ENCODE peak calls at places on chromosomes 13 and 19, in nine cellular contexts. Z is lower leg skin, C is GM12892, M is uterus, W is stomach, B is H54, E is IMR-90, K is transverse colon, S is tibial nerve. U is an unnamed sample.

GRCh38 chr13:35994131-35994966 is 136.8 kb downstream of the DCLK1 start:
- DNase-seq in Z (no peak), C (no peak), M (peak), W (no peak), B (peak), E (peak), K (no peak), S (no peak), U (no peak)

GRCh38 chr13:59801107-59801880 is 362.4 kb downstream of the DIAPH3 start:
- DNase-seq in Z (no peak), C (no peak), M (no peak), W (no peak), B (no peak), E (no peak), K (no peak), S (no peak), U (no peak)

GRCh38 chr19:33220735-33221134 is 4.9 kb downstream of the SLC7A10 start:
- DNase-seq in Z (no peak), C (no peak), M (no peak), W (no peak), B (no peak), E (no peak), K (no peak), S (no peak), U (no peak)

GRCh38 chr19:55383279-55383788 is 758 bp downstream of the TMEM238 start:
- DNase-seq in Z (no peak), C (no peak), M (no peak), W (no peak), B (no peak), E (no peak), K (peak), S (no peak), U (no peak)

GRCh38 chr19:49436381-49437017 is 4.8 kb downstream of the SLC17A7 start:
- DNase-seq in Z (no peak), C (no peak), M (no peak), W (no peak), B (no peak), E (no peak), K (no peak), S (no peak), U (peak)

GRCh38 chr13:113029487-113030258 is 60.7 kb downstream of the MCF2L start:
- DNase-seq in Z (no peak), C (no peak), M (no peak), W (peak), B (peak), E (no peak), K (peak), S (no peak), U (peak)

GRCh38 chr13:23778007-23778687 is 111.1 kb downstream of the MIPEP start:
- DNase-seq in Z (no peak), C (no peak), M (no peak), W (no peak), B (no peak), E (peak), K (no peak), S (no peak), U (no peak)

GRCh38 chr13:33633701-33634525 is 184.0 kb upstream of the RFC3 start:
- DNase-seq in Z (no peak), C (no peak), M (no peak), W (no peak), B (no peak), E (peak), K (no peak), S (no peak), U (no peak)

GRCh38 chr13:59444210-59444857 is 719.4 kb downstream of the DIAPH3 start:
- DNase-seq in Z (no peak), C (no peak), M (no peak), W (no peak), B (no peak), E (no peak), K (no peak), S (no peak), U (no peak)

GRCh38 chr19:55487884-55488687 is at the start of gene SSC5D:
- DNase-seq in Z (no peak), C (no peak), M (peak), W (no peak), B (peak), E (peak), K (no peak), S (no peak), U (no peak)

GRCh38 chr19:8194528-8195275 is 14.5 kb upstream of the CERS4 start:
- DNase-seq in Z (no peak), C (no peak), M (no peak), W (peak), B (no peak), E (no peak), K (peak), S (no peak), U (no peak)

GRCh38 chr19:15075801-15076200 is 6.2 kb upstream of the OR1I1 start:
- DNase-seq in Z (no peak), C (no peak), M (no peak), W (no peak), B (no peak), E (no peak), K (no peak), S (no peak), U (no peak)

GRCh38 chr13:95267662-95268369 is 33.4 kb downstream of the ABCC4 start:
- DNase-seq in Z (no peak), C (no peak), M (peak), W (peak), B (no peak), E (peak), K (peak), S (no peak), U (peak)

GRCh38 chr13:112434937-112435523 is 58.9 kb downstream of the SPACA7 start:
- DNase-seq in Z (no peak), C (no peak), M (no peak), W (peak), B (no peak), E (no peak), K (no peak), S (no peak), U (no peak)

GRCh38 chr13:25222740-25223139 is 50.7 kb upstream of the AMER2 start:
- DNase-seq in Z (no peak), C (no peak), M (no peak), W (no peak), B (no peak), E (no peak), K (no peak), S (no peak), U (no peak)

GRCh38 chr19:40716031-40716654 is 543 bp downstream of the COQ8B start:
- DNase-seq in Z (peak), C (no peak), M (peak), W (no peak), B (peak), E (peak), K (no peak), S (no peak), U (peak)

GRCh38 chr13:59342396-59342795 is 821.3 kb downstream of the DIAPH3 start:
- DNase-seq in Z (no peak), C (no peak), M (no peak), W (no peak), B (no peak), E (no peak), K (no peak), S (no peak), U (no peak)

GRCh38 chr13:86907116-86907515 is 764.1 kb upstream of the SLITRK5 start:
- DNase-seq in Z (no peak), C (no peak), M (no peak), W (no peak), B (no peak), E (peak), K (no peak), S (no peak), U (no peak)

GRCh38 chr13:80979035-80979641 is 638.2 kb upstream of the SPRY2 start:
- DNase-seq in Z (no peak), C (no peak), M (peak), W (peak), B (peak), E (peak), K (peak), S (no peak), U (peak)

GRCh38 chr19:38786572-38787265 is 2.3 kb upstream of the LGALS7B start:
- DNase-seq in Z (no peak), C (no peak), M (no peak), W (no peak), B (no peak), E (no peak), K (no peak), S (no peak), U (no peak)

GRCh38 chr19:2627319-2627829 is 75.1 kb downstream of the GNG7 start:
- DNase-seq in Z (peak), C (no peak), M (peak), W (peak), B (peak), E (peak), K (peak), S (peak), U (no peak)

GRCh38 chr19:38224014-38224862 is at the start of gene DPF1:
- DNase-seq in Z (no peak), C (peak), M (no peak), W (peak), B (peak), E (peak), K (peak), S (no peak), U (peak)

GRCh38 chr13:107266657-107267056 is 698.7 kb upstream of the ARGLU1 start:
- DNase-seq in Z (no peak), C (no peak), M (no peak), W (no peak), B (no peak), E (no peak), K (no peak), S (no peak), U (no peak)

GRCh38 chr19:751501-752341 is 809 bp downstream of the MISP start:
- DNase-seq in Z (no peak), C (no peak), M (no peak), W (peak), B (peak), E (peak), K (peak), S (no peak), U (no peak)

GRCh38 chr19:19900124-19900523 is 622 bp upstream of the ZNF93 start:
- DNase-seq in Z (no peak), C (no peak), M (no peak), W (no peak), B (no peak), E (peak), K (no peak), S (no peak), U (no peak)

GRCh38 chr19:51788029-51788428 is 6.9 kb upstream of the FPR3 start:
- DNase-seq in Z (no peak), C (no peak), M (no peak), W (no peak), B (no peak), E (no peak), K (no peak), S (no peak), U (no peak)

DNA sequence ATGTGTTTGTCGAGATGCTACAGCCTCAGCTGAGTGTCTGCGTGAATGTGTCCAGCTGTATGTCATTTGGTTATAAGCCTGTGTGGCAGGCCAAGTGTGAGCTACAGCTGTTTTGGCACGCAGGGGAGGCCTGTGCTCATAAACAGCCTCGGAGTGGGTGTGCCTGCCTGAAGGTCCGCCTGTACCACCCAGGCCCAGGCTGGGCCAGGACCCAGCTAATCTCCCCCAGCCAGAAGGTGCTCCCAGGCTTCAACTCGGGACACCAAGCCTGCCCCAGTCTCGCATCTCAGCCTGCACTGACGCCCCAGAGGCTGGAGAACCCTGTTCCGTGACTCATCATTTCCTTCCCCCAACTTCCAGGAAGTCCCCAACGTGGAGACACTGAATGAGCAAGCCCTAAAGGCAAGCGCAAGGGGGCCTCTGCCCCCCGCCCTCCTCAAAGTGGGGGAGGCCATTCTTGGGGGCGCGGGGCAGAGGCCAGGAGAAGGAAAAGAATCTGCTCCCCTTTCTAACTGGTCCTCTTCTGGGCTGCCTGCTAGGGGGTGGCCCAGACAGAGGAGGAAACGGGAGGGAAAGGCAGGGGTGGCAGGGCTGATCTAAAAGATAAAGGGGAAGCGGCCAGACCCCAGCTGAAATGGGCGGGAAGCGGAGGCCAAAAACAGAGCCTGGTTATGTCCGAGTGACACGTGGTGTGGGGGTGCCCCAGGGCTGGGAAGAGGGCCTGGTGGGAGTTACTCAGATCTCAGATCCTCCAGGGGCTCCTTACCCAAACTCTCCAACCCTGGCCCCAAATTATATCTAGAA is 2.0 kb downstream of the SLC1A5 start:
- DNase-seq in Z (peak), C (peak), M (peak), W (peak), B (peak), E (peak), K (peak), S (peak), U (peak)
- TF ChIP-seq POLR2A in Z (no peak), C (no peak), M (peak), W (no peak), B (no peak), E (no peak), K (peak), S (no peak), U (peak)

DNA sequence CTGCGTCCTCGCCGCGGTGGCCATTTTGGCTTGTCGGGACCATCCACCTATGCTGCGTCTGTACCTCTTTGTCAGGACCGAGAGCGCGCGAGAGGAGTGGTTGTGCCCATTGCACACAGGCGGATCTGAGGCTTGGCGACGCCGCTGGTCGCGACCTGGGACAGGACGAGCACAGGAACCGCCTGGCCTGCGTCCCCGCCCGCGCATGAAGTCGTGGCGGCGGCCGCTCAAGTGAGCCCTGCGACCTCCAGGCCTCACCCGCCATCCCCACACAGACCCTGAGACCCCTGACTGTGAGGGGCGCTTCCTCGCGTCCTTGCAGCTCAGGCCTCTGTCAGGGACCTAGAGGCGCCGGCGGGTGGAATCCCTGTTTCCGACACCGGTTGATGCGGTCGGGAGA is 16.8 kb downstream of the ZNF586 start:
- DNase-seq in Z (no peak), C (no peak), M (no peak), W (no peak), B (no peak), E (no peak), K (no peak), S (no peak), U (no peak)
- TF ChIP-seq POLR2A in Z (no peak), C (no peak), M (no peak), W (no peak), B (no peak), E (no peak), K (no peak), S (no peak), U (no peak)

GRCh38 chr19:4455742-4456565 is 1.6 kb downstream of the UBXN6 start:
- DNase-seq in Z (no peak), C (peak), M (peak), W (no peak), B (no peak), E (peak), K (peak), S (peak), U (peak)
- TF ChIP-seq POLR2A in Z (no peak), C (no peak), M (no peak), W (no peak), B (no peak), E (peak), K (no peak), S (no peak), U (no peak)

GRCh38 chr19:36837902-36838783 is at the start of gene ZNF790:
- DNase-seq in Z (peak), C (peak), M (peak), W (peak), B (peak), E (peak), K (peak), S (peak), U (peak)
- TF ChIP-seq POLR2A in Z (no peak), C (peak), M (no peak), W (no peak), B (no peak), E (peak), K (peak), S (peak), U (peak)

DNA sequence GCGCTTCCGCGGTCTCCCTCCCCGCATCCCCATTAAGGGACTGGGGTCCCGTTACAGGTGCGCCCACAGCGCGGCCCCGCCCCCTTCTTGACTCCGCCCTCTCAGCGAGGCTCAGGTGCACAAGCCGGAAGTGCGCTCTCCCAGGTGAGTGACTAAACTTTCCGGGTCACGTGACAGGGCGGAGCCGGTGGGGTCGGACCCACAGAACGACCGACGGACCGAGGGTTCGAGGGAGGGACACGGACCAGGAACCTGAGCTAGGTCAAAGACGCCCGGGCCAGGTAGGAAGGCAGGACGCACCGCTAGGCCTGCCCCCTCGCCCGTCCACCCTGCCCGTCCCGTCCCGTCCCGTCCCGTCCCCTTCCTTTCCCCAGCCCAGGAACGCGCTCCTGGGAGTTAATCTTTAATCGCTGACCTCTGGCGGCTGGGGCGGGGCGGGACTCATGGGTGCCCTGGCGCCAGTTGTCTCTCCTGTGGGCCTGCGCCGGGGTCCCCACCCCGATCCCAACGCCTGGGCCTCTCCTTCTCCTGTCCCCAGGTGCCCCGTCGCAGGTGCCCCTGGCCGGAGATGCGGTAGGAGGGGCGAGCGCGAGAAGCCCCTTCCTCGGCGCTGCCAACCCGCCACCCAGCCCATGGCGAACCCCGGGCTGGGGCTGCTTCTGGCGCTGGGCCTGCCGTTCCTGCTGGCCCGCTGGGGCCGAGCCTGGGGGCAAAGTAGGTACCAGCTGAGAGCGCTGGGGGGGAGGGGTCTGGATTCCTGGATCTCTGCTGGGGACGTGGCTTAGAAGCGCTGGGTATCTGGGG is at the start of gene CRB3:
- DNase-seq in Z (peak), C (no peak), M (no peak), W (peak), B (no peak), E (no peak), K (peak), S (no peak), U (no peak)
- TF ChIP-seq POLR2A in Z (no peak), C (no peak), M (peak), W (no peak), B (no peak), E (no peak), K (peak), S (no peak), U (no peak)

GRCh38 chr19:10870955-10871603 is at the start of gene CARM1:
- DNase-seq in Z (peak), C (peak), M (peak), W (peak), B (peak), E (peak), K (peak), S (peak), U (peak)
- TF ChIP-seq POLR2A in Z (no peak), C (no peak), M (no peak), W (no peak), B (no peak), E (no peak), K (no peak), S (no peak), U (no peak)

U was measured in erythroblast.